ENCODE peak calls at places on chromosomes 1 and 21, in seven cellular contexts. X, N, F, K, U, Q and Z are unnamed samples.

GRCh38 chr1:100440075-100440809 is 87.9 kb downstream of the CDC14A start:
- DNase-seq in X (no peak), N (no peak), F (no peak), K (no peak), U (no peak), Q (peak), Z (no peak)

GRCh38 chr1:229037806-229038405 is 233.0 kb upstream of the RAB4A start:
- DNase-seq in X (no peak), N (no peak), F (no peak), K (peak), U (peak), Q (no peak), Z (no peak)

GRCh38 chr1:235073331-235073967 is 55.2 kb downstream of the TOMM20 start:
- DNase-seq in X (no peak), N (no peak), F (peak), K (no peak), U (no peak), Q (no peak), Z (peak)

GRCh38 chr1:54955359-54955758 is 25.1 kb upstream of the TMEM61 start:
- DNase-seq in X (no peak), N (no peak), F (no peak), K (peak), U (peak), Q (no peak), Z (no peak)

GRCh38 chr1:29643281-29643680 is 407.0 kb downstream of the PTPRU start:
- DNase-seq in X (no peak), N (no peak), F (no peak), K (no peak), U (no peak), Q (no peak), Z (no peak)

GRCh38 chr1:29033829-29034466 is 89.8 kb downstream of the TMEM200B start:
- DNase-seq in X (no peak), N (no peak), F (no peak), K (peak), U (peak), Q (peak), Z (no peak)

GRCh38 chr1:2231667-2232254 is 3.6 kb downstream of the SKI start:
- DNase-seq in X (no peak), N (peak), F (peak), K (peak), U (peak), Q (peak), Z (peak)

GRCh38 chr1:22506130-22506692 is 54.6 kb downstream of the ZBTB40 start:
- DNase-seq in X (no peak), N (no peak), F (no peak), K (no peak), U (no peak), Q (no peak), Z (no peak)

GRCh38 chr1:53685272-53686051 is 53.5 kb downstream of the GLIS1 start:
- DNase-seq in X (no peak), N (no peak), F (no peak), K (peak), U (peak), Q (no peak), Z (no peak)

GRCh38 chr1:160879056-160879455 is 5.9 kb downstream of the ITLN1 start:
- DNase-seq in X (no peak), N (no peak), F (no peak), K (no peak), U (no peak), Q (no peak), Z (no peak)

GRCh38 chr1:155321577-155322497 is 1.1 kb downstream of the RUSC1 start:
- DNase-seq in X (no peak), N (no peak), F (no peak), K (no peak), U (no peak), Q (no peak), Z (no peak)

GRCh38 chr1:40240390-40240789 is 7.3 kb upstream of the TMCO2 start:
- DNase-seq in X (no peak), N (no peak), F (no peak), K (no peak), U (no peak), Q (no peak), Z (no peak)

GRCh38 chr1:22794691-22795090 is 84.1 kb downstream of the EPHB2 start:
- DNase-seq in X (no peak), N (no peak), F (no peak), K (peak), U (no peak), Q (no peak), Z (no peak)

GRCh38 chr1:6912507-6912906 is 127.3 kb downstream of the CAMTA1 start:
- DNase-seq in X (no peak), N (no peak), F (no peak), K (no peak), U (no peak), Q (no peak), Z (no peak)

GRCh38 chr1:79235221-79236002 is 228.9 kb upstream of the ADGRL4 start:
- DNase-seq in X (no peak), N (no peak), F (no peak), K (no peak), U (peak), Q (no peak), Z (no peak)

GRCh38 chr1:228996286-228996685 is 261.0 kb downstream of the RHOU start:
- DNase-seq in X (no peak), N (no peak), F (no peak), K (no peak), U (no peak), Q (no peak), Z (no peak)

DNA sequence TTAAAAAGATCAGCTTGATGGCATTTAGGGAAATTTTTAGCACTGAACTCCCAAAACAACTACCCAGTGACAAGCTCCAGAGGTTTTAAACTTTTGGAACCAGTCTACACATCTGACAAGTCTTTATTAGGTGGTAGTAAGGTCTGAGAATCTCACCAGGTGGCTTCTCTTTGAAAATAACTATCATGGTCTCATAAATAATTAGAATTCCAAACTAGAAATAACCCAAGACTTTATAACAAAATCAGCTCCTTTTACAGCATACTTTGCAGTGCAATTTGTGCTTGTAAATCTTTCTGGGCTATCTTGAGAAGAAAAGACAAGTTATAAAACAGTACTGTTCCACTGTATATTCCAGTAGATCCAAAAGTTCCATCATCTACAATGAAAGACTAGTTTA is 108.7 kb downstream of the LTN1 start:
- DNase-seq in X (no peak), N (no peak), F (no peak), K (no peak), U (no peak), Q (no peak), Z (no peak)
- H3K4me3 ChIP-seq in X (peak), N (peak), F (peak), K (peak), U (peak), Q (peak), Z (peak)

GRCh38 chr1:16903458-16903796 is 7.6 kb downstream of the RNU1-2 start:
- DNase-seq in X (no peak), N (no peak), F (no peak), K (no peak), U (no peak), Q (no peak), Z (no peak)
- H3K4me3 ChIP-seq in X (peak), N (peak), F (peak), K (peak), U (peak), Q (peak), Z (peak)

GRCh38 chr1:173418107-173418985 is 58.8 kb upstream of the PRDX6 start:
- DNase-seq in X (no peak), N (no peak), F (no peak), K (peak), U (no peak), Q (no peak), Z (no peak)
- H3K4me3 ChIP-seq in X (no peak), N (no peak), F (no peak), K (no peak), U (no peak), Q (no peak), Z (no peak)

DNA sequence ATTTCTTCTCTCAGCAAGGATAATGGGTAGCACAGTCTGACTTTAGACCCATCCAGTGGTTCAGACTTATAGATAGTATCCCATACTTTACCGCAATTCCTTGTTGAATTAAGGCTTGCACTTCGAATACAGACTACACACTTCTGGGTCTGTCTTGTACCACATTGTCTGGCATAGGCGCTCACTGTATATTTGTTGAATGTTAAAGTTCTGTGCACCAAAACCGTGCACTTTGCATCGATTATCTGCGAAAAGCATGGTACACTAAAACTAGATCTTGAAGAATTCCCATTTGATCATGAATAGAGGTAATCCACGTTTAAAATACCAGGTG is 556 bp upstream of the RYR2 start:
- DNase-seq in X (no peak), N (no peak), F (no peak), K (no peak), U (no peak), Q (no peak), Z (no peak)
- H3K4me3 ChIP-seq in X (peak), N (peak), F (peak), K (no peak), U (peak), Q (no peak), Z (peak)

DNA sequence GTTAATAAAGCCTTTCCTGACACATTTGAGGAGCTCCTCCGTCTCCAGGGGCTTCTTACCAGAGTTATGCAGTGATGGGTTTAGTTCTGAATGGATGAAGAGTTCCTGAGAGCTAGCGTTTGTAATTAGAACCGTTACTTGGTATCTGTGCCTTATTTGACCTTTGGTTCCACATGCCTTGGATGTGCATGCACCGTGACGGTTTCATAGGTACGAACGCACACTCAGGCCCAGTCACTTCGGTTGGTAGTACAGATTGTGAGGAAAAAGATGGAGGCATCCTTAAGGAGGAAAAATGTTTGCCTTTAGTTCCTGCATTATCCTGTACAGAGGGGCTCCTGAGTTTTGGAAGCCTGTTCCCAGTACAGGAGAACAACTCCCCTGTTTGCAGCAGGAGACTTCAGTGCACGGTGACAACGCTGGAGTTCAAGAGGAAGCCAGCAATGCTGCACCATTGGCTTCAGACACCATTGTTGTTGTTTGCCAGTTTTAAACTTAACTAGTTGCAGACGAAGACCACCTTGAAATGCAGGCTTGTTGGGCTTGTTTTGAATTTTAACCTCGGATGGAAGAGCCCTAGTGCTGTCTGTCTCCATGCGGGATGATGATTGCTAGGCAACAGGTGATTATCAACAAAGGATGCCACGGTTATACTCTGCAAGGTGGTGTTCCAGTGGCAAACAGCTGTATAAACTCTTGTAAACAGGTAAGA is 8.2 kb downstream of the RBM15 start:
- DNase-seq in X (no peak), N (no peak), F (no peak), K (no peak), U (no peak), Q (no peak), Z (no peak)
- H3K4me3 ChIP-seq in X (no peak), N (no peak), F (no peak), K (no peak), U (no peak), Q (no peak), Z (no peak)

DNA sequence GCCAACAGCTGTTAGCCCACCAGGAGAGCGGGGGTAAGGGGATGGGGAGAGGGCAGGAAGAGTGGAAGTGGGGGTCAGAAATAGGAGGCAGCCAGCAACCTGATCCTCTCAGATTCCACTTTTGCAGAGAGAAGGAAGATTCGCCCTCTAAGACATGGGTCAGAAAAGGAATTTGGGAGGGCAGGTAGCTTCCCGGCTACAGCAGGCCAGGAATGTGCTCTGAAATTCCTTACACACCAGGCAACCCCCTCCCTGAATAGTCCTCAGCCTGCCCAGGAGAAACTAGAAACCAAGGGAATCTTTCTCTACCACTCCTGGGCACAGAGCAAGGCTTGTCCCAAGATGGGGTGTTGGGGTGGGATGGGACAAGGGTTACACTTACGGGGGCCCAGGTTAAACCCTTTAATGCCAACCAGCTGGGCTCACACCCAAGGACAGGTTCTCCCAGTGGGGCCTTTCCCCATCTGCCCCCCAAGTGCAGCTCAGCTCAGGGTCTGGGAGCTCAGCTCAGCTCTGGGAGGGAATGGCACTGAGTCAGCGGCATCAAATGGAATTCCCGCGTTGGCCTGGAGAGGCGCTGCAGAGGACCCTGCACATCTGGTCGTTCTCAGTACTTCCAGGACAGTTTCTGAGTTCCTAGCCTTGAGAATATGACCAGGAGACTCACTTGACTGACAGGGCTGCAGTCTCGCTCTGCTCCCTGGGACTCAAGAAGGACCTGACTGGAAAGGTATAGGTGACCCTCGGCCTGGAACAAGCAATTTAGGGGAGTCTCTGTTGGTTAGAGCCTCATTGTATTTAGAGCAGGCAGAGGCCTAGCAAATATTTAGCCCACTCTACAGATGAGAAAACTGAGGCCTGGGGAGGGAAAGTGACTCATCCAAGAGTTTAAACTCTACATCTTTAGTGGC is 761 bp downstream of the TNNT2 start:
- DNase-seq in X (no peak), N (no peak), F (no peak), K (peak), U (peak), Q (no peak), Z (no peak)
- H3K4me3 ChIP-seq in X (no peak), N (no peak), F (no peak), K (no peak), U (peak), Q (no peak), Z (no peak)